ENCODE peak calls at places on chromosomes 6 and 20, in ten cellular contexts. F is osteocyte; O is natural killer cell; K is effector memory CD4-positive, alpha-beta T cell; R is activated gamma-delta T cell treated with Interleukin-2 at 50 U/mL for 16 hours; H is astrocyte of the spinal cord; M is heart left ventricle; Z is naive thymus-derived CD8-positive, alpha-beta T cell; S is SJSA1; G is T-helper 2 cell. Q is an unnamed sample.

GRCh38 chr20:17867546-17867945 is 101.0 kb downstream of the SNX5 start:
- DNase-seq in M (no peak), S (no peak), Z (no peak), G (no peak), R (no peak), O (no peak), H (no peak), K (no peak), F (no peak), Q (no peak)

GRCh38 chr6:25122001-25122400 is 157.2 kb upstream of the CARMIL1 start:
- DNase-seq in Z (no peak), O (no peak), K (no peak), G (no peak), R (no peak), S (no peak), F (no peak), H (no peak), M (peak; percentile 34), Q (no peak)

GRCh38 chr6:6891074-6891754 is 216.5 kb upstream of the RREB1 start:
- DNase-seq in O (no peak), K (no peak), M (no peak), G (no peak), S (no peak), F (no peak), Z (no peak), H (no peak), R (no peak), Q (no peak)

GRCh38 chr20:17808782-17809181 is 109.0 kb downstream of the BANF2 start:
- DNase-seq in S (no peak), M (no peak), F (no peak), G (no peak), O (no peak), H (no peak), R (no peak), Z (no peak), K (no peak), Q (no peak)

GRCh38 chr6:3571836-3572235 is 115.0 kb upstream of the SLC22A23 start:
- DNase-seq in G (no peak), S (no peak), H (no peak), F (no peak), K (no peak), O (no peak), M (no peak), Z (no peak), R (no peak), Q (no peak)

GRCh38 chr20:24253321-24253720 is 216.1 kb upstream of the SYNDIG1 start:
- DNase-seq in S (no peak), H (no peak), O (no peak), K (no peak), F (no peak), R (no peak), M (no peak), Z (no peak), G (no peak), Q (no peak)

GRCh38 chr6:22821664-22822320 is 252.4 kb downstream of the HDGFL1 start:
- DNase-seq in H (peak; percentile 61), Z (no peak), S (no peak), F (no peak), G (no peak), K (no peak), O (no peak), R (no peak), M (no peak), Q (no peak)

GRCh38 chr6:148771896-148772554 is 25.2 kb downstream of the UST start:
- DNase-seq in F (no peak), K (no peak), Z (no peak), R (no peak), H (no peak), G (peak; percentile 34), M (no peak), S (no peak), O (no peak), Q (peak; percentile 40)

GRCh38 chr6:101120747-101121146 is 239.6 kb upstream of the ASCC3 start:
- DNase-seq in Z (no peak), K (no peak), S (no peak), M (no peak), H (no peak), F (no peak), O (no peak), R (no peak), G (no peak), Q (no peak)

GRCh38 chr6:70059047-70059719 is 192.8 kb downstream of the COL19A1 start:
- DNase-seq in G (no peak), Z (no peak), O (no peak), M (no peak), K (no peak), S (no peak), H (no peak), F (no peak), R (no peak), Q (no peak)

GRCh38 chr20:54726687-54727086 is 251.3 kb downstream of the DOK5 start:
- DNase-seq in R (no peak), Z (no peak), K (no peak), M (no peak), O (no peak), H (no peak), S (no peak), F (no peak), G (no peak), Q (no peak)

GRCh38 chr6:108651781-108652227 is 91.1 kb downstream of the FOXO3 start:
- DNase-seq in Z (no peak), M (peak; percentile 67), S (no peak), F (no peak), R (no peak), K (no peak), H (peak; percentile 80), O (no peak), G (no peak), Q (no peak)

GRCh38 chr6:32554269-32554919 is 24.3 kb upstream of the HLA-DRB5 start:
- DNase-seq in K (no peak), G (no peak), M (no peak), R (no peak), S (no peak), O (no peak), Z (no peak), H (no peak), F (peak; percentile 46), Q (no peak)

GRCh38 chr6:107618672-107619071 is 128.8 kb downstream of the SOBP start:
- DNase-seq in G (peak; percentile 68), M (no peak), Z (peak; percentile 2), F (no peak), S (no peak), H (no peak), K (peak; percentile 4), O (no peak), R (peak; percentile 49), Q (peak; percentile 16)

GRCh38 chr6:166168616-166169548 is 1.2 kb upstream of the TBXT start:
- DNase-seq in R (no peak), G (no peak), Z (no peak), K (no peak), F (no peak), S (no peak), M (no peak), H (no peak), O (no peak), Q (no peak)

GRCh38 chr6:125232466-125232865 is 69.3 kb downstream of the HDDC2 start:
- DNase-seq in R (no peak), Z (no peak), M (no peak), O (no peak), F (no peak), S (no peak), K (no peak), H (no peak), G (no peak), Q (no peak)

GRCh38 chr6:35146453-35146852 is 5.3 kb upstream of the TCP11 start:
- DNase-seq in M (peak; percentile 49), F (no peak), R (no peak), K (no peak), O (no peak), Z (no peak), S (peak; percentile 80), H (peak; percentile 64), G (no peak), Q (no peak)

GRCh38 chr6:148349466-148349865 is 6.8 kb downstream of the SASH1 start:
- DNase-seq in H (no peak), G (no peak), R (no peak), Z (no peak), F (peak; percentile 40), O (no peak), K (no peak), S (no peak), M (no peak), Q (no peak)

GRCh38 chr6:13362432-13362831 is 34.1 kb upstream of the TBC1D7 start:
- DNase-seq in F (no peak), G (no peak), S (peak; percentile 86), K (no peak), M (no peak), R (no peak), Z (no peak), H (peak; percentile 61), O (no peak), Q (no peak)

GRCh38 chr6:51891784-51892183 is 195.6 kb downstream of the PKHD1 start:
- DNase-seq in G (no peak), M (no peak), Z (no peak), S (no peak), K (no peak), H (no peak), F (no peak), R (no peak), O (no peak), Q (no peak)

GRCh38 chr6:126696921-126697693 is 357.2 kb downstream of the CENPW start:
- DNase-seq in K (no peak), Z (no peak), H (no peak), R (no peak), O (no peak), M (no peak), S (no peak), G (no peak), F (no peak), Q (no peak)

GRCh38 chr6:42260424-42260888 is 42.8 kb upstream of the MRPS10 start:
- DNase-seq in F (no peak), K (no peak), O (no peak), H (no peak), M (no peak), Z (no peak), G (no peak), S (no peak), R (no peak), Q (no peak)

GRCh38 chr6:66689608-66690007 is 982.6 kb upstream of the EYS start:
- DNase-seq in O (no peak), Z (no peak), M (no peak), F (no peak), G (no peak), R (no peak), H (no peak), K (no peak), S (no peak), Q (no peak)

GRCh38 chr6:16583151-16583762 is 178.0 kb downstream of the ATXN1 start:
- DNase-seq in M (no peak), H (no peak), Z (no peak), O (no peak), K (no peak), S (no peak), F (no peak), R (no peak), G (no peak), Q (no peak)

GRCh38 chr20:48600470-48600945 is 227.3 kb downstream of the PREX1 start:
- DNase-seq in R (no peak), H (no peak), F (no peak), S (peak; percentile 27), M (no peak), Z (no peak), G (no peak), K (no peak), O (no peak), Q (no peak)

GRCh38 chr20:57679113-57679512 is 30.7 kb downstream of the PMEPA1 start:
- DNase-seq in K (no peak), M (no peak), Z (no peak), F (no peak), O (no peak), S (no peak), G (no peak), H (no peak), R (no peak), Q (no peak)

GRCh38 chr20:59994697-59995122 is 36.5 kb downstream of the CDH26 start:
- DNase-seq in F (peak; percentile 48), R (no peak), K (no peak), Z (no peak), M (peak; percentile 66), O (no peak), G (no peak), H (no peak), S (no peak), Q (no peak)

Q was measured in memory B cell.